ENCODE peak calls at places on chromosome 2, in six cellular contexts. K is RWPE1; C is stimulated activated CD4-positive, alpha-beta T cell treated with anti-CD3 and anti-CD28 coated beads, TNF-alpha, amount 100 ng/mL, for 48 hours; Y is ecto neural progenitor cell; Z is NCI-H187 treated with DMSO at 0.1 percent for 48 hours; M is GM23338. G is an unnamed sample.

GRCh38 chr2:226123307-226123706 is 676.3 kb downstream of the IRS1 start:
- DNase-seq in K (no peak), C (no peak), Y (no peak), Z (no peak), M (no peak), G (no peak)

GRCh38 chr2:198072655-198073054 is 268.3 kb downstream of the PLCL1 start:
- DNase-seq in K (no peak), C (no peak), Y (no peak), Z (no peak), M (no peak), G (no peak)

GRCh38 chr2:132670104-132670960 is at the start of gene LYPD1:
- DNase-seq in K (no peak), C (no peak), Y (peak; percentile 68), Z (no peak), M (peak; percentile 71), G (no peak)

GRCh38 chr2:191719261-191719660 is 41.3 kb downstream of the NABP1 start:
- DNase-seq in K (no peak), C (no peak), Y (no peak), Z (no peak), M (no peak), G (no peak)

GRCh38 chr2:120604767-120605166 is 130.9 kb upstream of the GLI2 start:
- DNase-seq in K (no peak), C (no peak), Y (no peak), Z (no peak), M (no peak), G (no peak)

GRCh38 chr2:43293744-43294695 is 67.6 kb upstream of the ZFP36L2 start:
- DNase-seq in K (peak; percentile 89), C (no peak), Y (no peak), Z (no peak), M (no peak), G (peak; percentile 55)

GRCh38 chr2:127627740-127628571 is 18.0 kb upstream of the GPR17 start:
- DNase-seq in K (no peak), C (no peak), Y (no peak), Z (no peak), M (no peak), G (no peak)

GRCh38 chr2:241000831-241001321 is 2.5 kb downstream of the SNED1 start:
- DNase-seq in K (no peak), C (no peak), Y (peak; percentile 35), Z (no peak), M (no peak), G (no peak)

GRCh38 chr2:202099515-202099914 is 26.5 kb downstream of the KIAA2012 start:
- DNase-seq in K (no peak), C (no peak), Y (no peak), Z (no peak), M (peak; percentile 53), G (no peak)

GRCh38 chr2:241272722-241273551 is 42.5 kb downstream of the HDLBP start:
- DNase-seq in K (peak; percentile 59), C (peak; percentile 7), Y (peak; percentile 67), Z (no peak), M (peak; percentile 64), G (peak; percentile 32)

GRCh38 chr2:10039658-10040410 is 3.5 kb upstream of the KLF11 start:
- DNase-seq in K (no peak), C (no peak), Y (no peak), Z (no peak), M (no peak), G (no peak)

GRCh38 chr2:96108578-96109561 is 7.5 kb downstream of the ADRA2B start:
- DNase-seq in K (no peak), C (no peak), Y (peak; percentile 70), Z (no peak), M (peak; percentile 68), G (no peak)

GRCh38 chr2:216535454-216535995 is 36.9 kb downstream of the RPL37A start:
- DNase-seq in K (peak; percentile 46), C (no peak), Y (no peak), Z (no peak), M (no peak), G (no peak)

GRCh38 chr2:68368657-68369339 is 3.7 kb downstream of the PLEK start:
- DNase-seq in K (peak; percentile 57), C (no peak), Y (peak; percentile 65), Z (no peak), M (no peak), G (no peak)

GRCh38 chr2:48693066-48693465 is 62.5 kb downstream of the LHCGR start:
- DNase-seq in K (no peak), C (no peak), Y (no peak), Z (no peak), M (peak; percentile 20), G (no peak)

GRCh38 chr2:199278099-199278498 is 179.6 kb downstream of the SATB2 start:
- DNase-seq in K (peak; percentile 8), C (no peak), Y (no peak), Z (no peak), M (no peak), G (no peak)

G was measured in keratinocyte.